ENCODE peak calls at places on chromosomes 11 and 22, in nine cellular contexts. One of them, this sample, is unnamed.

GRCh38 chr22:17638182-17638431 is 450 bp upstream of the BCL2L13 start:
- DNase-seq in tibial artery: peak
- DNase-seq in stomach: no peak
- DNase-seq in CD4-positive, alpha-beta T cell: no peak
- DNase-seq in lower lobe of right lung: no peak
- DNase-seq in GM23338: peak
- DNase-seq in PC-9: no peak
- DNase-seq in AG09319: no peak
- DNase-seq in HFFc6: no peak
- DNase-seq in this sample: no peak

GRCh38 chr22:23181763-23182288 is 1.5 kb downstream of the BCR start:
- DNase-seq in tibial artery: no peak
- DNase-seq in stomach: no peak
- DNase-seq in CD4-positive, alpha-beta T cell: no peak
- DNase-seq in lower lobe of right lung: no peak
- DNase-seq in GM23338: peak
- DNase-seq in PC-9: no peak
- DNase-seq in AG09319: no peak
- DNase-seq in HFFc6: no peak
- DNase-seq in this sample: no peak

GRCh38 chr11:116732740-116733385 is 39.9 kb downstream of the BUD13 start:
- DNase-seq in tibial artery: peak
- DNase-seq in stomach: peak
- DNase-seq in CD4-positive, alpha-beta T cell: peak
- DNase-seq in lower lobe of right lung: peak
- DNase-seq in GM23338: peak
- DNase-seq in PC-9: peak
- DNase-seq in AG09319: no peak
- DNase-seq in HFFc6: peak
- DNase-seq in this sample: peak

GRCh38 chr22:23246982-23247766 is 66.9 kb downstream of the BCR start:
- DNase-seq in tibial artery: no peak
- DNase-seq in stomach: no peak
- DNase-seq in CD4-positive, alpha-beta T cell: no peak
- DNase-seq in lower lobe of right lung: no peak
- DNase-seq in GM23338: no peak
- DNase-seq in PC-9: no peak
- DNase-seq in AG09319: no peak
- DNase-seq in HFFc6: no peak
- DNase-seq in this sample: no peak

GRCh38 chr11:29184939-29185890 is 831.6 kb downstream of the KCNA4 start:
- DNase-seq in tibial artery: no peak
- DNase-seq in stomach: no peak
- DNase-seq in CD4-positive, alpha-beta T cell: no peak
- DNase-seq in lower lobe of right lung: no peak
- DNase-seq in GM23338: no peak
- DNase-seq in PC-9: peak
- DNase-seq in AG09319: peak
- DNase-seq in HFFc6: peak
- DNase-seq in this sample: no peak

GRCh38 chr11:11482726-11483125 is 129.7 kb upstream of the CSNK2A3 start:
- DNase-seq in tibial artery: no peak
- DNase-seq in stomach: no peak
- DNase-seq in CD4-positive, alpha-beta T cell: no peak
- DNase-seq in lower lobe of right lung: no peak
- DNase-seq in GM23338: no peak
- DNase-seq in PC-9: no peak
- DNase-seq in AG09319: no peak
- DNase-seq in HFFc6: no peak
- DNase-seq in this sample: no peak

GRCh38 chr11:65016705-65017104 is 2.7 kb downstream of the ARL2 start:
- DNase-seq in tibial artery: no peak
- DNase-seq in stomach: no peak
- DNase-seq in CD4-positive, alpha-beta T cell: no peak
- DNase-seq in lower lobe of right lung: no peak
- DNase-seq in GM23338: peak
- DNase-seq in PC-9: no peak
- DNase-seq in AG09319: no peak
- DNase-seq in HFFc6: no peak
- DNase-seq in this sample: no peak

GRCh38 chr22:44668886-44669724 is 32.9 kb upstream of the PRR5 start:
- DNase-seq in tibial artery: no peak
- DNase-seq in stomach: no peak
- DNase-seq in CD4-positive, alpha-beta T cell: no peak
- DNase-seq in lower lobe of right lung: no peak
- DNase-seq in GM23338: no peak
- DNase-seq in PC-9: no peak
- DNase-seq in AG09319: no peak
- DNase-seq in HFFc6: no peak
- DNase-seq in this sample: no peak

GRCh38 chr11:58711832-58712231 is 19.9 kb downstream of the GLYAT start:
- DNase-seq in tibial artery: no peak
- DNase-seq in stomach: no peak
- DNase-seq in CD4-positive, alpha-beta T cell: no peak
- DNase-seq in lower lobe of right lung: no peak
- DNase-seq in GM23338: no peak
- DNase-seq in PC-9: no peak
- DNase-seq in AG09319: no peak
- DNase-seq in HFFc6: no peak
- DNase-seq in this sample: no peak

GRCh38 chr11:67640758-67641113 is 1.2 kb upstream of the TBX10 start:
- DNase-seq in tibial artery: no peak
- DNase-seq in stomach: no peak
- DNase-seq in CD4-positive, alpha-beta T cell: no peak
- DNase-seq in lower lobe of right lung: no peak
- DNase-seq in GM23338: no peak
- DNase-seq in PC-9: no peak
- DNase-seq in AG09319: no peak
- DNase-seq in HFFc6: no peak
- DNase-seq in this sample: no peak

GRCh38 chr22:50074056-50074455 is 11.2 kb downstream of the MLC1 start:
- DNase-seq in tibial artery: no peak
- DNase-seq in stomach: no peak
- DNase-seq in CD4-positive, alpha-beta T cell: no peak
- DNase-seq in lower lobe of right lung: no peak
- DNase-seq in GM23338: peak
- DNase-seq in PC-9: no peak
- DNase-seq in AG09319: no peak
- DNase-seq in HFFc6: no peak
- DNase-seq in this sample: no peak

GRCh38 chr22:49810363-49811013 is 17.2 kb downstream of the BRD1 start:
- DNase-seq in tibial artery: no peak
- DNase-seq in stomach: no peak
- DNase-seq in CD4-positive, alpha-beta T cell: no peak
- DNase-seq in lower lobe of right lung: peak
- DNase-seq in GM23338: no peak
- DNase-seq in PC-9: no peak
- DNase-seq in AG09319: no peak
- DNase-seq in HFFc6: no peak
- DNase-seq in this sample: no peak

GRCh38 chr11:563812-564578 is 3.2 kb downstream of the RASSF7 start:
- DNase-seq in tibial artery: no peak
- DNase-seq in stomach: no peak
- DNase-seq in CD4-positive, alpha-beta T cell: no peak
- DNase-seq in lower lobe of right lung: no peak
- DNase-seq in GM23338: no peak
- DNase-seq in PC-9: peak
- DNase-seq in AG09319: no peak
- DNase-seq in HFFc6: no peak
- DNase-seq in this sample: no peak

GRCh38 chr11:36069576-36070214 is 125.8 kb downstream of the LDLRAD3 start:
- DNase-seq in tibial artery: no peak
- DNase-seq in stomach: no peak
- DNase-seq in CD4-positive, alpha-beta T cell: no peak
- DNase-seq in lower lobe of right lung: no peak
- DNase-seq in GM23338: peak
- DNase-seq in PC-9: peak
- DNase-seq in AG09319: no peak
- DNase-seq in HFFc6: no peak
- DNase-seq in this sample: no peak
- TF ChIP-seq CTCF in tibial artery: no peak
- TF ChIP-seq CTCF in stomach: no peak
- TF ChIP-seq CTCF in CD4-positive, alpha-beta T cell: no peak
- TF ChIP-seq CTCF in lower lobe of right lung: no peak
- TF ChIP-seq CTCF in GM23338: peak
- TF ChIP-seq CTCF in PC-9: peak
- TF ChIP-seq CTCF in AG09319: no peak
- TF ChIP-seq CTCF in HFFc6: no peak
- TF ChIP-seq CTCF in this sample: no peak

GRCh38 chr11:2173150-2173693 is 1.6 kb upstream of the TH start:
- DNase-seq in tibial artery: no peak
- DNase-seq in stomach: no peak
- DNase-seq in CD4-positive, alpha-beta T cell: no peak
- DNase-seq in lower lobe of right lung: no peak
- DNase-seq in GM23338: peak
- DNase-seq in PC-9: no peak
- DNase-seq in AG09319: no peak
- DNase-seq in HFFc6: no peak
- DNase-seq in this sample: no peak
- TF ChIP-seq CTCF in tibial artery: no peak
- TF ChIP-seq CTCF in stomach: no peak
- TF ChIP-seq CTCF in CD4-positive, alpha-beta T cell: no peak
- TF ChIP-seq CTCF in lower lobe of right lung: no peak
- TF ChIP-seq CTCF in GM23338: peak
- TF ChIP-seq CTCF in PC-9: peak
- TF ChIP-seq CTCF in AG09319: peak
- TF ChIP-seq CTCF in HFFc6: peak
- TF ChIP-seq CTCF in this sample: no peak

GRCh38 chr11:101975734-101976133 is 59.4 kb upstream of the ANGPTL5 start:
- DNase-seq in tibial artery: no peak
- DNase-seq in stomach: no peak
- DNase-seq in CD4-positive, alpha-beta T cell: no peak
- DNase-seq in lower lobe of right lung: no peak
- DNase-seq in GM23338: no peak
- DNase-seq in PC-9: no peak
- DNase-seq in AG09319: no peak
- DNase-seq in HFFc6: no peak
- DNase-seq in this sample: no peak

GRCh38 chr11:101974771-101975170 is 58.4 kb upstream of the ANGPTL5 start:
- DNase-seq in tibial artery: no peak
- DNase-seq in stomach: no peak
- DNase-seq in CD4-positive, alpha-beta T cell: no peak
- DNase-seq in lower lobe of right lung: no peak
- DNase-seq in GM23338: no peak
- DNase-seq in PC-9: no peak
- DNase-seq in AG09319: no peak
- DNase-seq in HFFc6: no peak
- DNase-seq in this sample: no peak

GRCh38 chr11:101974255-101974654 is 57.9 kb upstream of the ANGPTL5 start:
- DNase-seq in tibial artery: no peak
- DNase-seq in stomach: no peak
- DNase-seq in CD4-positive, alpha-beta T cell: no peak
- DNase-seq in lower lobe of right lung: no peak
- DNase-seq in GM23338: no peak
- DNase-seq in PC-9: no peak
- DNase-seq in AG09319: peak
- DNase-seq in HFFc6: peak
- DNase-seq in this sample: no peak
- TF ChIP-seq CTCF in tibial artery: no peak
- TF ChIP-seq CTCF in stomach: no peak
- TF ChIP-seq CTCF in CD4-positive, alpha-beta T cell: no peak
- TF ChIP-seq CTCF in lower lobe of right lung: no peak
- TF ChIP-seq CTCF in GM23338: no peak
- TF ChIP-seq CTCF in PC-9: no peak
- TF ChIP-seq CTCF in AG09319: peak
- TF ChIP-seq CTCF in HFFc6: peak
- TF ChIP-seq CTCF in this sample: no peak

DNA sequence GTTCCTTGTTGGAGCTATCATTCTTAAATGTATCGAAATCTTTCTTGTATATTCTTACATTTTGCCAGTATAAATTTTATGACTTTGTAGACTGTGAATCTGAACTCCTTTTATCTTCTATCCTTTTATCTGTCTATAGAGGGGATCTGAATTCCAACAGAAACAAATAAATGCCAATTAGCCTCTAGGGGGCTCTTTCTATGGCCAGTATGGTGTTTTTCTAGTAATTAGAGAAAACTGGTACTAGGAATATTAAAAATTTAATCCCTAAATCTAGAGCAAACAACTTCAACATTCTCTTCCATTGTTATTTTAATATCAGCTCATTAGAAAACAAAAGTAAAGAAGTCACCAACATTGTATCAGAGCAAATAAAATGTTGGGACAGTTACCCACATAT is 21.5 kb upstream of the CAT start:
- DNase-seq in tibial artery: no peak
- DNase-seq in stomach: no peak
- DNase-seq in CD4-positive, alpha-beta T cell: no peak
- DNase-seq in lower lobe of right lung: no peak
- DNase-seq in GM23338: peak
- DNase-seq in PC-9: no peak
- DNase-seq in AG09319: no peak
- DNase-seq in HFFc6: no peak
- DNase-seq in this sample: no peak
- TF ChIP-seq CTCF in tibial artery: no peak
- TF ChIP-seq CTCF in stomach: no peak
- TF ChIP-seq CTCF in CD4-positive, alpha-beta T cell: no peak
- TF ChIP-seq CTCF in lower lobe of right lung: no peak
- TF ChIP-seq CTCF in GM23338: peak
- TF ChIP-seq CTCF in PC-9: no peak
- TF ChIP-seq CTCF in AG09319: no peak
- TF ChIP-seq CTCF in HFFc6: no peak
- TF ChIP-seq CTCF in this sample: no peak

This sample was measured in pancreas.